ENCODE peak calls at places on chromosomes 4 and X, in five cellular contexts. U is hypothalamus, P is mammary epithelial cell, B is endothelial cell, C is GM20000. T is an unnamed sample.

GRCh38 chr4:128600410-128600809 is 209.1 kb upstream of the JADE1 start:
- DNase-seq in U (peak; percentile 47), P (peak; percentile 17), B (no peak), C (no peak), T (peak; percentile 7)

GRCh38 chr4:138445098-138445497 is 202.9 kb upstream of the SLC7A11 start:
- DNase-seq in U (no peak), P (no peak), B (no peak), C (no peak), T (no peak)

GRCh38 chrX:151181088-151181487 is 4.7 kb downstream of the GPR50 start:
- DNase-seq in U (no peak), P (no peak), B (no peak), C (no peak), T (no peak)

GRCh38 chrX:115894087-115894486 is 276.5 kb upstream of the AGTR2 start:
- DNase-seq in U (peak; percentile 25), P (peak; percentile 35), B (no peak), C (peak; percentile 5), T (peak; percentile 7)

GRCh38 chrX:51395807-51396728 is 63.4 kb downstream of the NUDT10 start:
- DNase-seq in U (peak; percentile 24), P (no peak), B (peak; percentile 58), C (no peak), T (no peak)

GRCh38 chr4:48578132-48578964 is 88.3 kb downstream of the ZAR1 start:
- DNase-seq in U (peak; percentile 51), P (peak; percentile 51), B (peak; percentile 63), C (peak; percentile 32), T (peak; percentile 61)

GRCh38 chr4:41209187-41209586 is 5.2 kb downstream of the APBB2 start:
- DNase-seq in U (peak; percentile 23), P (no peak), B (no peak), C (no peak), T (peak; percentile 48)

GRCh38 chr4:41506071-41506470 is 31.9 kb upstream of the LIMCH1 start:
- DNase-seq in U (no peak), P (no peak), B (no peak), C (no peak), T (no peak)

GRCh38 chrX:13101439-13102139 is 57.2 kb upstream of the FAM9C start:
- DNase-seq in U (no peak), P (peak; percentile 97), B (no peak), C (no peak), T (no peak)